ENCODE peak calls at places on chromosomes 11 and 22, in four cellular contexts. U is kidney tubule cell, L is cardiac fibroblast, O is DMS153. H is an unnamed sample.

GRCh38 chr22:16949561-16949960 is 58.5 kb downstream of the GAB4 start:
- DNase-seq in L (no peak), U (peak), O (no peak), H (no peak)

GRCh38 chr11:113618360-113618759 is 87.7 kb downstream of the TMPRSS5 start:
- DNase-seq in L (peak), O (no peak), U (peak), H (no peak)

GRCh38 chr22:46147061-46147460 is 3.3 kb upstream of the PPARA start:
- DNase-seq in O (no peak), U (no peak), L (no peak), H (no peak)

GRCh38 chr11:131223198-131223975 is 147.0 kb upstream of the NTM start:
- DNase-seq in O (no peak), U (no peak), L (no peak), H (no peak)

GRCh38 chr11:94032725-94033124 is 11.6 kb downstream of the HEPHL1 start:
- DNase-seq in L (no peak), O (no peak), U (no peak), H (no peak)

GRCh38 chr22:41862530-41863266 is 29.8 kb downstream of the SREBF2 start:
- DNase-seq in U (no peak), O (no peak), L (no peak), H (no peak)

GRCh38 chr11:60756307-60757032 is at the start of gene MS4A15:
- DNase-seq in O (no peak), L (no peak), U (peak), H (no peak)

GRCh38 chr11:77547863-77548551 is 41.7 kb upstream of the AQP11 start:
- DNase-seq in O (peak), U (peak), L (peak), H (peak)

GRCh38 chr11:125401746-125402145 is 94.3 kb downstream of the FEZ1 start:
- DNase-seq in U (no peak), O (no peak), L (peak), H (no peak)

GRCh38 chr11:44067266-44067665 is 1.2 kb downstream of the ACCS start:
- DNase-seq in L (no peak), U (no peak), O (no peak), H (no peak)

GRCh38 chr11:78449866-78450265 is 32.2 kb upstream of the GAB2 start:
- DNase-seq in L (no peak), U (no peak), O (no peak), H (no peak)

GRCh38 chr22:42635531-42635930 is 4.9 kb downstream of the ATP5MGL start:
- DNase-seq in O (no peak), L (peak), U (peak), H (no peak)

GRCh38 chr22:47423861-47424820 is 661.7 kb downstream of the TBC1D22A start:
- DNase-seq in O (no peak), U (no peak), L (no peak), H (no peak)

GRCh38 chr22:39908737-39909136 is 7.9 kb downstream of the GRAP2 start:
- DNase-seq in L (no peak), O (no peak), U (peak), H (no peak)

GRCh38 chr11:96307748-96308133 is 35.3 kb downstream of the MAML2 start:
- DNase-seq in L (peak), O (peak), U (peak), H (no peak)

GRCh38 chr11:9762531-9762930 is 98.7 kb downstream of the SWAP70 start:
- DNase-seq in U (no peak), O (no peak), L (no peak), H (peak)

GRCh38 chr11:81990659-81991443 is 742.8 kb downstream of the FAM181B start:
- DNase-seq in U (no peak), L (no peak), O (no peak), H (no peak)

GRCh38 chr11:106706355-106706754 is 311.9 kb downstream of the GUCY1A2 start:
- DNase-seq in O (no peak), L (peak), U (peak), H (no peak)

GRCh38 chr11:17721242-17721999 is 2.0 kb downstream of the MYOD1 start:
- DNase-seq in O (no peak), L (no peak), U (no peak), H (no peak)

GRCh38 chr11:28491431-28491830 is 383.2 kb downstream of the METTL15 start:
- DNase-seq in U (no peak), L (no peak), O (no peak), H (no peak)

GRCh38 chr11:34576331-34576730 is 44.6 kb upstream of the EHF start:
- DNase-seq in O (no peak), U (no peak), L (no peak), H (no peak)

GRCh38 chr11:43943931-43944751 is 1.7 kb downstream of the C11orf96 start:
- DNase-seq in O (no peak), U (no peak), L (peak), H (no peak)

GRCh38 chr11:43930868-43931716 is 11.3 kb upstream of the C11orf96 start:
- DNase-seq in L (peak), U (peak), O (no peak), H (no peak)

GRCh38 chr11:46513934-46514342 is 79.9 kb downstream of the AMBRA1 start:
- DNase-seq in U (peak), L (peak), O (peak), H (peak)

GRCh38 chr11:96704847-96705246 is 315.0 kb downstream of the JRKL start:
- DNase-seq in O (no peak), L (peak), U (no peak), H (no peak)

GRCh38 chr11:117545706-117546105 is 218.1 kb downstream of the CEP164 start:
- DNase-seq in U (no peak), L (no peak), O (no peak), H (no peak)

GRCh38 chr11:126920833-126921232 is 79.7 kb downstream of the KIRREL3 start:
- DNase-seq in U (no peak), O (no peak), L (no peak), H (no peak)